ENCODE peak calls at places on chromosomes 3 and 15, in seven cellular contexts. C, I, G, K, Y, R and D are unnamed samples.
A peak's percentile ranks its signal among the peaks of the same experiment; 100 is the strongest.

GRCh38 chr3:198071602-198072285 is 111.7 kb downstream of the LMLN start:
- DNase-seq in C (no peak), I (no peak), G (no peak), K (peak; percentile 97), Y (no peak), R (no peak), D (peak; percentile 30)

GRCh38 chr3:100006570-100007271 is 107.6 kb downstream of the FILIP1L start:
- DNase-seq in C (no peak), I (no peak), G (no peak), K (peak; percentile 60), Y (no peak), R (no peak), D (no peak)

GRCh38 chr3:71310595-71311319 is 272.8 kb downstream of the FOXP1 start:
- DNase-seq in C (peak; percentile 14), I (peak; percentile 43), G (peak; percentile 77), K (peak; percentile 55), Y (peak; percentile 73), R (no peak), D (no peak)

GRCh38 chr3:1048558-1048957 is 44.3 kb upstream of the CNTN6 start:
- DNase-seq in C (no peak), I (no peak), G (no peak), K (no peak), Y (no peak), R (no peak), D (no peak)

GRCh38 chr15:39756806-39757522 is 25.7 kb downstream of the FSIP1 start:
- DNase-seq in C (no peak), I (no peak), G (no peak), K (peak; percentile 83), Y (no peak), R (no peak), D (peak; percentile 67)

GRCh38 chr3:4233488-4233887 is 69.7 kb upstream of the SETMAR start:
- DNase-seq in C (no peak), I (no peak), G (no peak), K (no peak), Y (no peak), R (no peak), D (no peak)

GRCh38 chr15:78364233-78364632 is 24.1 kb downstream of the CRABP1 start:
- DNase-seq in C (no peak), I (no peak), G (peak; percentile 47), K (no peak), Y (peak; percentile 68), R (no peak), D (no peak)

GRCh38 chr15:48596415-48596814 is 49.1 kb downstream of the FBN1 start:
- DNase-seq in C (no peak), I (no peak), G (no peak), K (no peak), Y (no peak), R (no peak), D (no peak)

GRCh38 chr15:39431371-39431770 is 149.5 kb upstream of the THBS1 start:
- DNase-seq in C (no peak), I (no peak), G (no peak), K (peak; percentile 40), Y (no peak), R (no peak), D (no peak)

GRCh38 chr15:42385206-42385979 is 26.1 kb downstream of the CAPN3 start:
- DNase-seq in C (peak; percentile 59), I (no peak), G (no peak), K (peak; percentile 62), Y (no peak), R (no peak), D (peak; percentile 60)

GRCh38 chr3:189712906-189713483 is 81.8 kb downstream of the TP63 start:
- DNase-seq in C (no peak), I (no peak), G (no peak), K (peak; percentile 29), Y (no peak), R (no peak), D (no peak)

GRCh38 chr3:57261929-57262328 is 30.6 kb downstream of the ASB14 start:
- DNase-seq in C (no peak), I (no peak), G (no peak), K (no peak), Y (no peak), R (no peak), D (no peak)

GRCh38 chr15:57591822-57592367 is at the start of gene MYZAP:
- DNase-seq in C (peak; percentile 82), I (no peak), G (peak; percentile 82), K (no peak), Y (no peak), R (peak; percentile 91), D (peak; percentile 27)

GRCh38 chr3:21524113-21524512 is 226.9 kb downstream of the ZNF385D start:
- DNase-seq in C (no peak), I (no peak), G (no peak), K (no peak), Y (no peak), R (no peak), D (no peak)

GRCh38 chr3:168117853-168118313 is 22.2 kb upstream of the GOLIM4 start:
- DNase-seq in C (no peak), I (no peak), G (no peak), K (no peak), Y (no peak), R (no peak), D (peak; percentile 10)

GRCh38 chr15:30956216-30956803 is 35.1 kb downstream of the MTMR10 start:
- DNase-seq in C (no peak), I (no peak), G (no peak), K (peak; percentile 22), Y (no peak), R (no peak), D (peak; percentile 71)

GRCh38 chr3:112111785-112112402 is 21.2 kb downstream of the GCSAM start:
- DNase-seq in C (peak; percentile 60), I (no peak), G (no peak), K (peak; percentile 77), Y (no peak), R (no peak), D (peak; percentile 67)

GRCh38 chr3:49872801-49873281 is 3.1 kb upstream of the CAMKV start:
- DNase-seq in C (no peak), I (no peak), G (no peak), K (no peak), Y (no peak), R (peak; percentile 61), D (peak; percentile 44)

DNA sequence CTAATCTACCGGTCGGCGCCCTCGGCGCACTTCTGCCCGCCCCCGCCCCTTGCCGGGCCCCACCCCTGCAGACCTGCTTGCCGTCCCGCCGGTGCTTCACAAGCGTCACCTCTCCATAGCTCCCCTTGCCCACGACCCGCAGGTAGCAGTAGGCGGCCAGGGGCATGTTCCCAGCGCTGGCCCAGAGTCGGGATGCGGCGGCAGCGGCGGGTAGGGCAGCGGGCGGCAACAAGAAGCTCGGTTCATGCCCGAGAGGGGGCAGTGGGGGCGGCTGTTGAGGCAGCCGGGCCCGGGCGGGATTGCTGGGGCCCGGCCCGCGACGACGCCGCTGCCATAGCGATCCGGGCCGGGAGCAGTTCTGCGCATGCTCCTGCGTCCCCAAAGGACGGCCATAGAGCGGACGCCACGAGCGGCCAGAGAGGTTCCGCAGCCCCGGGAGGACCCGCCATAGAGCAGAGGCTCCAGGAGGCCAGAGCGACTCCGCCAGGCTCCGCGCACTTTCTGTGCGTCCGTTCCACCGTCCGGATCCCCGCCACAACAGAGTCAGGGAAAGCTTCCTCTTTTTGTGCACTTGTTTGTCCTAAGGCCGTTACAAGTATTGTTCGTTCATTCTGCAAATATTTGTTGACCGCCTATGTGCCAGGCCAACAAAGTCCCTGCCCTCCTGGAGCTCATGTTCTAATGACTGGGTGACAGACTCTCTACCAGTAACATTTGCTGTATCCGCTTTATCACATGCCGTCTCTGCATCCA is at the start of gene NEK4:
- DNase-seq in C (peak; percentile 95), I (peak; percentile 90), G (peak; percentile 97), K (peak; percentile 85), Y (peak; percentile 95), R (peak; percentile 92), D (peak; percentile 91)
- TF ChIP-seq POLR2A in C (peak; percentile 81), I (no peak), G (peak; percentile 78), K (peak; percentile 70), Y (peak; percentile 44), R (peak; percentile 64), D (peak; percentile 97)

GRCh38 chr3:45881031-45882022 is 5.0 kb upstream of the CCR9 start:
- DNase-seq in C (peak; percentile 13), I (no peak), G (no peak), K (peak; percentile 53), Y (no peak), R (no peak), D (no peak)
- TF ChIP-seq POLR2A in C (no peak), I (no peak), G (no peak), K (no peak), Y (no peak), R (no peak), D (no peak)

GRCh38 chr3:191100516-191100915 is 98.5 kb upstream of the OSTN start:
- DNase-seq in C (no peak), I (no peak), G (no peak), K (no peak), Y (no peak), R (no peak), D (no peak)

DNA sequence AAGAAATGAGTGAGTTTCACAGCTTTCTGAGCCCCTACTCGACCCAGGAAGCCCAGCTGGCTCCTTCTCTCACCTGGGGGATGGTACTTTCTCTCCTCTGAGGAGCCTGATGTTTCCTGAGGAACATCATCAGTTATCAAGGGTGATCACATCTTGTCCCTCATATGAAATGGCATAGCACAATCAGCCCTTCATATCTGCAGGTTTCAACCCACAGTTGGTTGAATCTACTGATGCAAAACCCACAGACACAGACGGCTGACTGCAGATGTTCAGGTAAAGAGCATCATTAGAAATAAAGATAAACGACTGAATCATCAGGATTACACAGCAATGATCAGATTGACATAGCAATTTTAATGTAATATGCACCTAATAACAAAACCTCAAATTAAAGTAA is 93.6 kb upstream of the OSTN start:
- DNase-seq in C (no peak), I (no peak), G (no peak), K (no peak), Y (no peak), R (no peak), D (no peak)
- TF ChIP-seq POLR2A in C (no peak), I (no peak), G (no peak), K (no peak), Y (no peak), R (no peak), D (no peak)

GRCh38 chr3:141231101-141231922 is at the start of gene PXYLP1:
- DNase-seq in C (peak; percentile 95), I (peak; percentile 90), G (peak; percentile 97), K (peak; percentile 85), Y (peak; percentile 96), R (peak; percentile 96), D (peak; percentile 88)
- TF ChIP-seq POLR2A in C (peak; percentile 82), I (peak; percentile 39), G (peak; percentile 81), K (peak; percentile 82), Y (peak; percentile 33), R (peak; percentile 74), D (peak; percentile 71)